ENCODE peak calls at places on chromosome 12, in five cellular contexts. E, Y, T, H and D are unnamed samples.

GRCh38 chr12:46300906-46301305 is 32.1 kb upstream of the SLC38A1 start:
- DNase-seq in E (no peak), Y (no peak), T (no peak), H (peak; percentile 4), D (no peak)

GRCh38 chr12:102031852-102032251 is 29.9 kb downstream of the WASHC3 start:
- DNase-seq in E (no peak), Y (no peak), T (no peak), H (no peak), D (no peak)

GRCh38 chr12:57107456-57107855 is 3.7 kb downstream of the STAT6 start:
- DNase-seq in E (no peak), Y (no peak), T (no peak), H (no peak), D (no peak)

GRCh38 chr12:132717531-132718387 is 7.1 kb downstream of the PGAM5 start:
- DNase-seq in E (no peak), Y (no peak), T (no peak), H (no peak), D (no peak)

GRCh38 chr12:90682398-90682797 is 272.6 kb downstream of the CCER1 start:
- DNase-seq in E (no peak), Y (no peak), T (no peak), H (peak; percentile 89), D (no peak)

GRCh38 chr12:20520572-20520971 is 152.2 kb downstream of the PDE3A start:
- DNase-seq in E (no peak), Y (no peak), T (no peak), H (no peak), D (no peak)

GRCh38 chr12:84596276-84596675 is 316.3 kb downstream of the SLC6A15 start:
- DNase-seq in E (no peak), Y (no peak), T (no peak), H (no peak), D (no peak)

GRCh38 chr12:20477691-20478090 is 109.4 kb downstream of the PDE3A start:
- DNase-seq in E (no peak), Y (no peak), T (no peak), H (no peak), D (no peak)

GRCh38 chr12:107169200-107169599 is 75.9 kb upstream of the CRY1 start:
- DNase-seq in E (no peak), Y (no peak), T (no peak), H (no peak), D (no peak)

GRCh38 chr12:110533607-110534006 is 31.5 kb downstream of the RAD9B start:
- DNase-seq in E (no peak), Y (no peak), T (no peak), H (peak; percentile 41), D (no peak)

GRCh38 chr12:52396656-52397055 is 9.5 kb downstream of the KRT82 start:
- DNase-seq in E (no peak), Y (no peak), T (no peak), H (no peak), D (no peak)

GRCh38 chr12:115697341-115697740 is 580.2 kb downstream of the MED13L start:
- DNase-seq in E (no peak), Y (no peak), T (no peak), H (peak; percentile 15), D (no peak)

GRCh38 chr12:18967814-18968213 is 161.7 kb upstream of the PLEKHA5 start:
- DNase-seq in E (no peak), Y (no peak), T (no peak), H (no peak), D (no peak)

GRCh38 chr12:76942276-76942675 is 63.5 kb upstream of the CSRP2 start:
- DNase-seq in E (no peak), Y (no peak), T (no peak), H (peak; percentile 68), D (no peak)

GRCh38 chr12:76704693-76705092 is 59.2 kb upstream of the ZDHHC17 start:
- DNase-seq in E (no peak), Y (no peak), T (no peak), H (no peak), D (no peak)

GRCh38 chr12:79885956-79886490 is 48.9 kb downstream of the PPP1R12A start:
- DNase-seq in E (no peak), Y (no peak), T (no peak), H (no peak), D (no peak)

GRCh38 chr12:74539261-74539660 is 1.6 kb downstream of the ATXN7L3B start:
- DNase-seq in E (no peak), Y (no peak), T (no peak), H (peak; percentile 10), D (no peak)

GRCh38 chr12:108103087-108103486 is 26.0 kb upstream of the WSCD2 start:
- DNase-seq in E (no peak), Y (no peak), T (no peak), H (no peak), D (no peak)

GRCh38 chr12:80714055-80714454 is 2.7 kb upstream of the MYF5 start:
- DNase-seq in E (no peak), Y (no peak), T (no peak), H (peak; percentile 39), D (peak; percentile 56)

GRCh38 chr12:52036587-52037171 is 14.6 kb upstream of the NR4A1 start:
- DNase-seq in E (peak; percentile 90), Y (peak; percentile 64), T (peak; percentile 83), H (peak; percentile 91), D (peak; percentile 85)

GRCh38 chr12:119803391-119803791 is 73.7 kb downstream of the CIT start:
- DNase-seq in E (no peak), Y (peak; percentile 12), T (peak; percentile 69), H (peak; percentile 91), D (peak; percentile 47)

GRCh38 chr12:116015525-116015924 is 262.0 kb downstream of the MED13L start:
- DNase-seq in E (no peak), Y (no peak), T (no peak), H (peak; percentile 75), D (no peak)

GRCh38 chr12:67271976-67272375 is 2.8 kb downstream of the CAND1 start:
- DNase-seq in E (no peak), Y (no peak), T (no peak), H (peak; percentile 62), D (no peak)

GRCh38 chr12:124754949-124755800 is 108.5 kb downstream of the SCARB1 start:
- DNase-seq in E (no peak), Y (no peak), T (peak; percentile 95), H (peak; percentile 97), D (no peak)

GRCh38 chr12:53766881-53767280 is 15.1 kb upstream of the CISTR start:
- DNase-seq in E (no peak), Y (no peak), T (no peak), H (peak; percentile 39), D (no peak)

GRCh38 chr12:5268424-5269210 is 163.3 kb upstream of the NTF3 start:
- DNase-seq in E (no peak), Y (no peak), T (no peak), H (no peak), D (no peak)

GRCh38 chr12:3533703-3534386 is 42.8 kb downstream of the PRMT8 start:
- DNase-seq in E (no peak), Y (no peak), T (no peak), H (peak; percentile 71), D (no peak)

GRCh38 chr12:75825686-75826085 is 205.9 kb downstream of the PHLDA1 start:
- DNase-seq in E (no peak), Y (no peak), T (no peak), H (peak; percentile 92), D (no peak)

GRCh38 chr12:104360157-104360556 is 56.6 kb downstream of the EID3 start:
- DNase-seq in E (no peak), Y (no peak), T (no peak), H (no peak), D (no peak)

GRCh38 chr12:107774349-107775029 is at the start of gene ASCL4:
- DNase-seq in E (no peak), Y (no peak), T (no peak), H (no peak), D (no peak)

GRCh38 chr12:15592934-15593333 is 196.3 kb downstream of the EPS8 start:
- DNase-seq in E (no peak), Y (no peak), T (no peak), H (peak; percentile 50), D (no peak)
- TF ChIP-seq CTCF in E (peak; percentile 28), Y (no peak), T (no peak), H (no peak), D (no peak)

GRCh38 chr12:65725376-65725775 is 98.9 kb upstream of the HMGA2 start:
- DNase-seq in E (no peak), Y (no peak), T (no peak), H (peak; percentile 69), D (no peak)

GRCh38 chr12:65734226-65734625 is 90.1 kb upstream of the HMGA2 start:
- DNase-seq in E (no peak), Y (no peak), T (no peak), H (no peak), D (no peak)

GRCh38 chr12:65731771-65732170 is 92.5 kb upstream of the HMGA2 start:
- DNase-seq in E (no peak), Y (no peak), T (no peak), H (no peak), D (no peak)

GRCh38 chr12:65728348-65728912 is 95.9 kb upstream of the HMGA2 start:
- DNase-seq in E (no peak), Y (no peak), T (no peak), H (no peak), D (no peak)

DNA sequence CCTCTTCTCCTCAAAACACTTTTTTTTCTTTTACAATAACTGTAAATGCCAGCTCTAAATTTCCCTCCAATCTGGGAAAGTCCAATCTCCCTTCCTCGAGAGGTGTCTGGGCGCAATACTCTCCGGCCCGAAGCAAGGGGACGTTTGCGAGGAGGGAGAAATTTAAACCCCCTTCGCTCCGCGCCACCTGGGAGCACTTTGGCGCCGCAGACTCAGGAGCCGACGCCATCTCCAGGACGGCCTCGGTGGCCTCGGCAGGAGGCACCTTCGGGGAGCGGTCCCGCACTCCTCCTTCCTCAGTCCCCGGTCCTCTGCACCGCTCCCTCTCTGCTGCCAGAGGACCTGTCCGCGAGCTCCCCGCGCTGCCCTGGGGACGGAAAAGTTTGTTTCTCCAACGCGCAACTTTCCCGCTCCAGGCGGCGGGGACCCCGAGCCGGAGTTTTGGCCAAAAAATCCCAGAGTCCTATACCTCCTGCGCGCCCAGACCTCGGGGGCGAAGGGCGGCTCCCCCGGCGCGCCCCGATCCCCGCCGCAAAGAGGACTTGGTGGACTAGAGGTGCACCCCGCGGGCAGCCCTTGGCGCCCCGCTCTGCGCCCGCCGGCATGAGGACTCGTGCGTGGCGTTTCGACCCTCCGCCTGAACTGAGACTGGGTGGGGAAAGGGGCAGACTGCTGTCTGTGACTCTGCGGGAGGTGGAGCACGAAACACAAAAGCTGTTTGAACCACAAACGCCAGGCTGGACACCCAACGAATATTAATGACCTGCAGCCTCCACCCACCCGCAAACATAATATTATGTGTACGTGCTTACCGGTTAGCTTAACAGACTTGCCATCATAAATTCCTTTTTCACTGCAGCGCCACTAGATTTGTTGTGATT is 95.1 kb upstream of the HMGA2 start:
- DNase-seq in E (peak; percentile 29), Y (peak; percentile 27), T (no peak), H (peak; percentile 48), D (peak; percentile 60)
- TF ChIP-seq CTCF in E (no peak), Y (no peak), T (no peak), H (no peak), D (no peak)

GRCh38 chr12:63420206-63420644 is 248.1 kb downstream of the DPY19L2 start:
- DNase-seq in E (peak; percentile 45), Y (no peak), T (no peak), H (peak; percentile 80), D (peak; percentile 61)
- TF ChIP-seq CTCF in E (peak; percentile 57), Y (peak; percentile 72), T (peak; percentile 29), H (peak; percentile 63), D (peak; percentile 46)

DNA sequence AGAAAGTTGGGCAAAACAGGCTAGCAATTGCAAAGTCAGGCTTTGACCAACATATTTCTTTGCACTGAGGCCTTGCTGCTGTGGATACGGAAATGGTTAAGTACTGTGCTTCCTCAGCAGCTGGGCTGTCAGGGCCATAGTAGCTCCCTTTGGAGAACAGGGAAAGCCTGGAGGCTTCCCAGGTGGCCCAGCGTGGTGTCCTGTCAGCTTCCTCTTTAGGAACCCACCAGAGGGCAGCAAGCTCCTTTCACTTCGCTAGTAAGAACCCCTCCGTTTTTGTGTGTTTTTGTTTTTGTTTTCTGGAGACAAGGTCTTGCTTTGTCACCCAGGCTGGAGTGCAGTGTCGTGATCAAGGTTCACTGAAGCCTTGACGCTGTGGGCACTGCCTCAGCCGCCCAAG is 1.7 kb upstream of the CFAP251 start:
- DNase-seq in E (no peak), Y (no peak), T (no peak), H (peak; percentile 67), D (peak; percentile 44)
- TF ChIP-seq CTCF in E (peak; percentile 16), Y (peak; percentile 36), T (peak; percentile 38), H (peak; percentile 32), D (peak; percentile 29)